ENCODE peak calls at places on chromosomes 6 and 20, in seven cellular contexts. B, V, O, J, Z, D and Q are unnamed samples.
A peak's percentile ranks its signal among the peaks of the same experiment; 100 is the strongest.

GRCh38 chr6:158016571-158017383 is 35.1 kb downstream of the SYNJ2 start:
- DNase-seq in B (no peak), V (no peak), O (no peak), J (no peak), Z (no peak), D (no peak), Q (no peak)

GRCh38 chr20:63011798-63012197 is 5.0 kb upstream of the BHLHE23 start:
- DNase-seq in B (no peak), V (no peak), O (peak; percentile 87), J (no peak), Z (peak; percentile 65), D (no peak), Q (no peak)

GRCh38 chr6:157731221-157731620 is 91.8 kb upstream of the SNX9 start:
- DNase-seq in B (no peak), V (no peak), O (no peak), J (no peak), Z (no peak), D (no peak), Q (no peak)

GRCh38 chr6:15511248-15512125 is 151.3 kb downstream of the DTNBP1 start:
- DNase-seq in B (no peak), V (no peak), O (no peak), J (no peak), Z (no peak), D (no peak), Q (no peak)

GRCh38 chr6:138622967-138623366 is 123.7 kb upstream of the NHSL1 start:
- DNase-seq in B (no peak), V (no peak), O (no peak), J (no peak), Z (no peak), D (no peak), Q (no peak)

GRCh38 chr6:145688493-145688905 is 46.8 kb downstream of the EPM2A start:
- DNase-seq in B (no peak), V (no peak), O (no peak), J (peak; percentile 86), Z (peak; percentile 71), D (no peak), Q (no peak)

GRCh38 chr6:125668071-125668470 is 81.4 kb upstream of the HEY2 start:
- DNase-seq in B (no peak), V (no peak), O (no peak), J (no peak), Z (no peak), D (no peak), Q (no peak)

GRCh38 chr6:42154461-42155209 is 12.2 kb upstream of the C6orf132 start:
- DNase-seq in B (no peak), V (no peak), O (no peak), J (no peak), Z (no peak), D (no peak), Q (no peak)

GRCh38 chr6:149754573-149754972 is 5.0 kb downstream of the PCMT1 start:
- DNase-seq in B (no peak), V (no peak), O (no peak), J (no peak), Z (no peak), D (no peak), Q (no peak)

GRCh38 chr6:15754035-15754705 is 91.3 kb upstream of the DTNBP1 start:
- DNase-seq in B (no peak), V (peak; percentile 59), O (no peak), J (peak; percentile 42), Z (peak; percentile 23), D (no peak), Q (no peak)

GRCh38 chr6:16851758-16852157 is 90.5 kb upstream of the ATXN1 start:
- DNase-seq in B (no peak), V (no peak), O (no peak), J (peak; percentile 25), Z (no peak), D (no peak), Q (no peak)

GRCh38 chr6:27720607-27721580 is 191.3 kb downstream of the OR2B2 start:
- DNase-seq in B (no peak), V (peak; percentile 80), O (no peak), J (peak; percentile 24), Z (peak; percentile 48), D (no peak), Q (no peak)

GRCh38 chr6:166851426-166851825 is 104.9 kb downstream of the RNASET2 start:
- DNase-seq in B (no peak), V (no peak), O (no peak), J (no peak), Z (no peak), D (no peak), Q (no peak)

GRCh38 chr20:1423625-1424106 is 30.8 kb upstream of the FKBP1A start:
- DNase-seq in B (no peak), V (peak; percentile 98), O (no peak), J (peak; percentile 69), Z (peak; percentile 53), D (no peak), Q (no peak)

GRCh38 chr6:75602897-75603395 is 1.3 kb downstream of the SENP6 start:
- DNase-seq in B (no peak), V (no peak), O (no peak), J (no peak), Z (peak; percentile 8), D (no peak), Q (no peak)

GRCh38 chr6:167652042-167652700 is 174.5 kb upstream of the AFDN start:
- DNase-seq in B (no peak), V (no peak), O (no peak), J (no peak), Z (no peak), D (no peak), Q (no peak)

GRCh38 chr20:25048519-25048952 is 9.4 kb downstream of the ACSS1 start:
- DNase-seq in B (no peak), V (no peak), O (no peak), J (no peak), Z (no peak), D (no peak), Q (no peak)

GRCh38 chr6:155389130-155389529 is 66.5 kb downstream of the NOX3 start:
- DNase-seq in B (no peak), V (no peak), O (no peak), J (peak; percentile 43), Z (no peak), D (no peak), Q (no peak)

GRCh38 chr20:46276531-46276930 is 31.8 kb downstream of the CDH22 start:
- DNase-seq in B (no peak), V (no peak), O (no peak), J (no peak), Z (no peak), D (no peak), Q (no peak)

GRCh38 chr6:98946266-98946817 is 1.4 kb downstream of the FBXL4 start:
- DNase-seq in B (no peak), V (no peak), O (no peak), J (no peak), Z (no peak), D (no peak), Q (no peak)

GRCh38 chr6:11380969-11381744 is 148.7 kb upstream of the NEDD9 start:
- DNase-seq in B (no peak), V (peak; percentile 7), O (no peak), J (no peak), Z (no peak), D (no peak), Q (no peak)

GRCh38 chr6:32153252-32153834 is 598 bp upstream of the PPT2 start:
- DNase-seq in B (no peak), V (peak; percentile 75), O (peak; percentile 83), J (peak; percentile 41), Z (peak; percentile 36), D (no peak), Q (no peak)